ENCODE peak calls at places on chromosomes 4 and X, in seven cellular contexts. F is sigmoid colon, D is esophagus squamous epithelium, A is heart left ventricle, Q is suprapubic skin, R is adrenal gland, X is transverse colon. C is an unnamed sample.

GRCh38 chrX:9785944-9786741 is at the start of gene SHROOM2:
- DNase-seq in D (no peak), A (no peak), X (no peak), Q (no peak), F (no peak), R (peak), C (no peak)

GRCh38 chr4:28176942-28177341 is 1316.3 kb downstream of the STIM2 start:
- DNase-seq in A (no peak), Q (no peak), X (no peak), D (no peak), F (no peak), R (no peak), C (no peak)

GRCh38 chr4:30838346-30838745 is 118.2 kb downstream of the PCDH7 start:
- DNase-seq in R (no peak), Q (no peak), F (no peak), D (no peak), A (no peak), X (no peak), C (no peak)

GRCh38 chr4:122152699-122153328 is 683 bp downstream of the BLTP1 start:
- DNase-seq in R (peak), A (peak), D (no peak), X (peak), F (peak), Q (peak), C (no peak)

GRCh38 chr4:72709475-72709874 is 140.5 kb upstream of the ADAMTS3 start:
- DNase-seq in D (no peak), A (no peak), Q (no peak), X (no peak), R (no peak), F (no peak), C (no peak)

GRCh38 chr4:101258782-101259353 is 88.5 kb downstream of the PPP3CA start:
- DNase-seq in R (no peak), A (no peak), X (no peak), D (no peak), Q (no peak), F (no peak), C (no peak)

GRCh38 chr4:26522478-26522877 is 32.2 kb upstream of the CCKAR start:
- DNase-seq in D (no peak), F (no peak), R (no peak), Q (no peak), A (no peak), X (no peak), C (no peak)

GRCh38 chr4:38939150-38939549 is 71.5 kb downstream of the FAM114A1 start:
- DNase-seq in F (no peak), R (no peak), A (no peak), Q (no peak), D (no peak), X (no peak), C (no peak)

GRCh38 chr4:41142946-41143720 is 71.2 kb downstream of the APBB2 start:
- DNase-seq in D (no peak), A (peak), F (peak), R (no peak), Q (peak), X (peak), C (peak)

GRCh38 chr4:157048248-157048647 is 27.7 kb upstream of the GLRB start:
- DNase-seq in Q (peak), A (no peak), R (no peak), F (peak), X (peak), D (no peak), C (no peak)

GRCh38 chr4:151231915-151232595 is 44.9 kb upstream of the PRSS48 start:
- DNase-seq in D (no peak), R (no peak), Q (no peak), F (no peak), A (no peak), X (no peak), C (no peak)

GRCh38 chr4:8778301-8778700 is 93.3 kb downstream of the HMX1 start:
- DNase-seq in R (no peak), Q (no peak), F (no peak), A (no peak), X (no peak), D (no peak), C (no peak)

GRCh38 chrX:106144755-106145639 is 23.1 kb upstream of the PWWP3B start:
- DNase-seq in X (no peak), Q (no peak), F (no peak), R (peak), D (no peak), A (peak), C (no peak)

GRCh38 chr4:108141213-108142045 is 27.3 kb downstream of the LEF1 start:
- DNase-seq in A (no peak), X (no peak), Q (no peak), D (no peak), F (no peak), R (no peak), C (no peak)

GRCh38 chr4:2248821-2249261 is 6.9 kb upstream of the HAUS3 start:
- DNase-seq in F (no peak), A (no peak), Q (no peak), X (no peak), R (peak), D (no peak), C (peak)

GRCh38 chr4:78779280-78779679 is 3.1 kb downstream of the BMP2K start:
- DNase-seq in D (no peak), F (no peak), R (no peak), X (no peak), Q (no peak), A (no peak), C (no peak)

DNA sequence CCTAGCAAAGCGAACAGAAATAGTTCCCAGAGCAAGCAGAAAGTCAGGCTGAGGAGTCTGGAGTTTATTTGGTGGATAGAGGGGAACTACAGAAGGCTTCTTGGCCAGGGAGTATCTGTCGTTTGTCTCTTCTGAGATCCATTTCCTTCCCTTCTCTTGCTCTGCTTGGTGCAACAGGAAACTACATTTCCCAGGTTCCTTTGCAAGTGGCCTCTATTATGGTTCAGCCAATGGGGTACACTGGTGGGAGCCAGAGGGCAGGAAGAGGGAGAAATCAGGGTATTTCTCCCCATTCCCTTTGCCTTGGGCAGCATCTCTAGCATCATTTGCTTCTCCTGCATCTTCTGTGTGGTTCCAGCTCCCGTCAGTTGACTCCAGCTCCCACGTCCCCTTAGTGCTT is 142.1 kb downstream of the BCOR start:
- DNase-seq in Q (no peak), D (no peak), A (no peak), F (no peak), X (no peak), R (no peak), C (no peak)
- H3K27ac ChIP-seq in Q (no peak), D (no peak), A (no peak), F (no peak), X (no peak), R (no peak), C (no peak)

DNA sequence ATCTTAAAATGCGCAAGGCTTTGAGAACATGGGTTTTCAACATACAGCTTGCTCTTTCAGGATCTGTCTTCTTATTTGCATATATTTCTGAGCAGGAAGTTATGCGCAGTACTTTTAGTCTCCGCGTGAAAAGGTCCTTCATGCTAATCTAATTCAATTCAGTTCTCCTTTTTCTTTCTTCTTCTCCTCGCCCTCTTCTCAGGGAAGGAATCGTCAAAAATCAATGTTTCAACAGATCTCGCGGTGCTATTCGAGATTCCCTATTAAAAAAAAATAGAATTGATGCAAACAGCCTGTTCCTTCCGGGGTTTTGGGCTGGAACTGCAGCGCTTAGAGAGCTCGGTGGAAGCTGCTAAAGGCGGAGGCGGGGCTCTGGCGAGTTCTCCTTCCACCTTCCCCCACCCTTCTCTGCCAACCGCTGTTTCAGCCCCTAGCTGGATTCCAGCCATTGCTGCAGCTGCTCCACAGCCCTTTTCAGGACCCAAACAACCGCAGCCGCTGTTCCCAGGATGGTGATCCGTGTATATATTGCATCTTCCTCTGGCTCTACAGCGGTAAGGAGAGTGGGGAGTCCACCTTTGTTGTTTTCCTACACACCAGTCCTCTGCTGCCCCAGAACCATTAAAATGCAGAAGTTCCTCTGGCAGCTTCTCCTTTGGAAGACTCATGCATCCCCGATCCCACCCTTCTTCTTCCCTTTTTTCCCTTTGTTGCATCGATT is at the start of the genes HMGN5 and SH3BGRL:
- DNase-seq in D (peak), R (peak), A (peak), Q (peak), X (peak), F (peak), C (peak)
- TF ChIP-seq POLR2A in D (peak), R (peak), A (peak), Q (no peak), X (peak), F (peak), C (no peak)

DNA sequence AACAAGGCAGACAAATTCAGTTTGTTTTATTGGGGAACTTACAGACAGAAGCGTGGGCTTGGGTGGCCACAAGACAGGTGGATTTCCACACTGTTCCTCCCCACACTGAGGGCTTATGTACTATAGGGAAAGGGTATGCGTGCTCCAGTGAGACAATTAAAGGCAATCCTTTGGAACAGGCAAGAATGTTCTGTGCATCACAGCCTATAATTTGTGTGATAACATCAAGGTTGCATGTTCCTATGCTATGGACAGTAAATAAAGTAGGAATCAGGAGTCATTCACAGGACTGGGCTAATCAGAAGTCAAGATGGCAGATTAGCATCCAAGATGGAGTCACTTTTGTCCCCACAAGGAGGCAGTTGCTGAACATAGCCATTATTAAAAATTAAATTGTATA is 84.6 kb upstream of the TRIM2 start:
- DNase-seq in Q (no peak), R (no peak), A (no peak), D (no peak), X (no peak), F (peak), C (no peak)
- H3K27ac ChIP-seq in Q (no peak), R (no peak), A (no peak), D (no peak), X (no peak), F (no peak), C (no peak)

GRCh38 chrX:134460005-134460860 is at the start of gene HPRT1:
- DNase-seq in A (peak), X (peak), F (peak), D (no peak), Q (peak), R (peak), C (peak)
- TF ChIP-seq POLR2A in A (peak), X (peak), F (no peak), D (peak), Q (no peak), R (peak), C (no peak)

GRCh38 chr4:42339935-42340406 is 57.3 kb upstream of the SHISA3 start:
- DNase-seq in R (peak), F (no peak), D (no peak), Q (no peak), X (no peak), A (peak), C (no peak)
- H3K27ac ChIP-seq in R (no peak), F (peak), D (peak), Q (no peak), X (no peak), A (peak), C (peak)

DNA sequence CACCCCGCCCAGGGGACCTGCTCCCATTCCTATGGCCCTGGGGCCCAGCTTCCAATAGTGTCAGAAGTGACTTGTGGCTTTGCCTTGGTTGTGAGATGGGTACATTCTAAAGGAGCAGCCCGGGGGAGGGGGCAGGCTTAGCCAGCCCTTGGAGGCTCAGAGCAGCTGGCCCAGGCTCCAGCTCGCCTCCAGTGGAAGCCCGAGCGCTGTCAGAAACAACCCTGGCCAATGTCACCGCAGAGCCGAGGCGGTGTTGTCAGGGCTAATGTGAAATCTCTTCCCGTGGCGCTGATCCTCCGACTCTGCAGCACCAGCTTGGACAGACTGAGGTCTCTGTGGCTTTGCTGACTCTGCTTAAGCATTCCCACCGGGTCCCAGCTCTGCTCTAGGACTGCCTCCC is 29.2 kb upstream of the ZNF81 start:
- DNase-seq in D (no peak), A (no peak), F (no peak), R (no peak), Q (no peak), X (no peak), C (no peak)
- TF ChIP-seq POLR2A in D (no peak), A (no peak), F (no peak), R (no peak), Q (no peak), X (no peak), C (no peak)

DNA sequence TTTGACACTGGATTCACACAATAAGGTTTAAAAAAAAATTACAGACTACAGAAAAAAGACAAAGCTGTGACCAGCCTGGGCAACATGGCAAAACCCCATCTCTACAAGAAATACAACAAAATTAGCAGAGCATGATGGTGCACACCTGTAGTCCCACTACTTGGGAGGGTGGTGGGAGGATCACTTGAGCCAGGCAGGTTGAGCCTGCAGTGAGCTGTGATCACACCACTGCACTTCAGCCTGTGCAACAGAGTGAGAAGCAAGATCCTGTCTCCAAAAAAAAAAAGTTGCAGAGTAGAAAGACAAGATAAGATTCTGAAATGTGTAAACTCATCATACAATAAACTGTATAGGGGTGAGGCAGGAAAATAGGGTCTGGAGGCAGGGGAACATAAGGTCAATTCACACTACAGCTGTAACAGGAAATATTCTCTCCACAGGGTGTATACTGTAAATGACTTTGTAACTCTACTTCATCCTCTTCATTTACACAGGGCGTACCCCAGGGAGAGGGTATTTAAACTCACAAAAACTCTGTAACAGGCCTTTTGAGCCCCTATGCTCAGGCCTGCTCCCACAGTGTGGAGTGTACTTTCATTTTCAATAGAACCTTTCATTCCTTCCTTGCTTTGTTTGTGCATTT is 112.6 kb upstream of the MAPK10 start:
- DNase-seq in R (no peak), D (no peak), F (no peak), X (no peak), Q (no peak), A (no peak), C (no peak)
- H3K27ac ChIP-seq in R (no peak), D (no peak), F (no peak), X (no peak), Q (no peak), A (no peak), C (no peak)

GRCh38 chrX:136868283-136869055 is 12.1 kb downstream of the RBMX start:
- DNase-seq in A (no peak), F (no peak), R (no peak), Q (no peak), D (no peak), X (no peak), C (no peak)
- TF ChIP-seq POLR2A in A (no peak), F (no peak), R (no peak), Q (no peak), D (no peak), X (no peak), C (no peak)

GRCh38 chrX:74450803-74451449 is 29.6 kb downstream of the SLC16A2 start:
- DNase-seq in X (no peak), A (no peak), D (no peak), F (no peak), Q (no peak), R (no peak), C (no peak)
- H3K27ac ChIP-seq in X (no peak), A (no peak), D (peak), F (peak), Q (no peak), R (peak), C (no peak)